ENCODE peak calls at places on chromosomes 11 and 22, in four cellular contexts. One of them, this sample, is unnamed.

GRCh38 chr11:88424881-88425280 is 87.3 kb upstream of the CTSC start:
- DNase-seq in SK-N-SH: no peak
- DNase-seq in H1: no peak
- DNase-seq in K562: no peak
- DNase-seq in this sample: no peak

GRCh38 chr11:83070878-83071640 is 638 bp downstream of the RAB30 start:
- DNase-seq in SK-N-SH: peak
- DNase-seq in H1: no peak
- DNase-seq in K562: no peak
- DNase-seq in this sample: peak

GRCh38 chr11:110897035-110897434 is 184.8 kb upstream of the ARHGAP20 start:
- DNase-seq in SK-N-SH: peak
- DNase-seq in H1: no peak
- DNase-seq in K562: no peak
- DNase-seq in this sample: no peak

GRCh38 chr11:58923300-58923788 is 15.9 kb upstream of the GLYATL1 start:
- DNase-seq in SK-N-SH: peak
- DNase-seq in H1: peak
- DNase-seq in K562: peak
- DNase-seq in this sample: peak

GRCh38 chr11:3736816-3737215 is 60.5 kb downstream of the NUP98 start:
- DNase-seq in SK-N-SH: no peak
- DNase-seq in H1: no peak
- DNase-seq in K562: no peak
- DNase-seq in this sample: no peak

GRCh38 chr11:20627026-20627425 is 27.6 kb downstream of the SLC6A5 start:
- DNase-seq in SK-N-SH: no peak
- DNase-seq in H1: no peak
- DNase-seq in K562: no peak
- DNase-seq in this sample: no peak

GRCh38 chr11:17498475-17498874 is 21.8 kb upstream of the ABCC8 start:
- DNase-seq in SK-N-SH: no peak
- DNase-seq in H1: peak
- DNase-seq in K562: peak
- DNase-seq in this sample: peak

GRCh38 chr22:29734853-29735252 is 15.1 kb downstream of the CABP7 start:
- DNase-seq in SK-N-SH: no peak
- DNase-seq in H1: peak
- DNase-seq in K562: no peak
- DNase-seq in this sample: peak

GRCh38 chr11:126484266-126484665 is 128.8 kb downstream of the ST3GAL4 start:
- DNase-seq in SK-N-SH: no peak
- DNase-seq in H1: no peak
- DNase-seq in K562: no peak
- DNase-seq in this sample: no peak

GRCh38 chr11:63608353-63609345 is 5.6 kb downstream of the PLAAT3 start:
- DNase-seq in SK-N-SH: no peak
- DNase-seq in H1: no peak
- DNase-seq in K562: no peak
- DNase-seq in this sample: no peak

GRCh38 chr22:45098056-45098455 is 65.7 kb upstream of the NUP50 start:
- DNase-seq in SK-N-SH: no peak
- DNase-seq in H1: no peak
- DNase-seq in K562: no peak
- DNase-seq in this sample: no peak

GRCh38 chr11:69644962-69645675 is 4.2 kb downstream of the CCND1 start:
- DNase-seq in SK-N-SH: peak
- DNase-seq in H1: no peak
- DNase-seq in K562: no peak
- DNase-seq in this sample: no peak

GRCh38 chr11:64767344-64768299 is 7.8 kb upstream of the PYGM start:
- DNase-seq in SK-N-SH: peak
- DNase-seq in H1: peak
- DNase-seq in K562: peak
- DNase-seq in this sample: peak
- TF ChIP-seq TEAD4 in SK-N-SH: no peak
- TF ChIP-seq TEAD4 in H1: peak
- TF ChIP-seq TEAD4 in K562: no peak
- TF ChIP-seq TEAD4 in this sample: no peak

DNA sequence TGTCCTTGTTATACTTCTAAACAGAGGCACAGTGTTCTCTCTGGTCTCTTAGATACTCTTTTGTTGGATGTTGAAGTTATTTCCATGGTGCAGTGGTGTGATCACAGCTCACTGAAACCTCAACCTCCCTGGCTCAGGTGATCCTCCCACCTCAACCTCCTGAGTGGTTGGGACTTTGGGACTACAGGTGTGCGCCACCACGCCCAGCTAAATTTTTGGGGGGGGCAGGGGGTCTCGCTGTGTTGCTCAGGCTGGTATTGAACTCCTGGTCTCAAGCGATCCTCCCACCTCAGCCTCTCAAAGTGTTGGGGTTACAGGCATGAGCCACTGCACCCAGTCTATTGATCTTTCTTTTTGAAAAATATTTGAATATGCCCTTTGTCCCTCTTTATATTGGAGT is 14.9 kb downstream of the ZNF74 start:
- DNase-seq in SK-N-SH: no peak
- DNase-seq in H1: no peak
- DNase-seq in K562: no peak
- DNase-seq in this sample: no peak
- TF ChIP-seq TEAD4 in SK-N-SH: no peak
- TF ChIP-seq TEAD4 in H1: no peak
- TF ChIP-seq TEAD4 in K562: no peak
- TF ChIP-seq TEAD4 in this sample: no peak

DNA sequence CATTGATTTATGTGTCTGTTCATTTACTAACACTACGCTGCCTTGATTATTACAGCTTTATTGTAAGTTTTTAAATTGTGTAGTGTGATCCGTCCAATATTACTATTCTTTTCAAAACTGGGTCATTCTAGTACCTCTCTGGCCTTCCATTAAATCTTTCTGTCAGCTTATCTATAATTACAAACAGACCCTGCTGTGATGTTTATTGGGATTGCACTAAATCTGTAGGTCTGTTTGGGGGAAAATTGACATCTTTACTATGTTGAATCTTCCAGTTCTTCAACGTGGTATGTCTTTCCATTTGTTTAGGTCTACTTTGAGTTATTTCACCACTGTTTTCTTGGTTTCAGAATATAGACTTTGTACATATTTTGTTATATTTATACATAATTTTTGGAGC is 15.6 kb downstream of the CABIN1 start:
- DNase-seq in SK-N-SH: peak
- DNase-seq in H1: no peak
- DNase-seq in K562: no peak
- DNase-seq in this sample: no peak
- TF ChIP-seq TEAD4 in SK-N-SH: no peak
- TF ChIP-seq TEAD4 in H1: no peak
- TF ChIP-seq TEAD4 in K562: no peak
- TF ChIP-seq TEAD4 in this sample: no peak

GRCh38 chr11:86809561-86809960 is 9.2 kb downstream of the PRSS23 start:
- DNase-seq in SK-N-SH: no peak
- DNase-seq in H1: no peak
- DNase-seq in K562: no peak
- DNase-seq in this sample: no peak
- TF ChIP-seq TEAD4 in SK-N-SH: no peak
- TF ChIP-seq TEAD4 in H1: no peak
- TF ChIP-seq TEAD4 in K562: no peak
- TF ChIP-seq TEAD4 in this sample: no peak

GRCh38 chr22:39144101-39144815 is 8.2 kb downstream of the CBX7 start:
- DNase-seq in SK-N-SH: no peak
- DNase-seq in H1: no peak
- DNase-seq in K562: no peak
- DNase-seq in this sample: no peak
- TF ChIP-seq TEAD4 in SK-N-SH: no peak
- TF ChIP-seq TEAD4 in H1: no peak
- TF ChIP-seq TEAD4 in K562: no peak
- TF ChIP-seq TEAD4 in this sample: no peak

DNA sequence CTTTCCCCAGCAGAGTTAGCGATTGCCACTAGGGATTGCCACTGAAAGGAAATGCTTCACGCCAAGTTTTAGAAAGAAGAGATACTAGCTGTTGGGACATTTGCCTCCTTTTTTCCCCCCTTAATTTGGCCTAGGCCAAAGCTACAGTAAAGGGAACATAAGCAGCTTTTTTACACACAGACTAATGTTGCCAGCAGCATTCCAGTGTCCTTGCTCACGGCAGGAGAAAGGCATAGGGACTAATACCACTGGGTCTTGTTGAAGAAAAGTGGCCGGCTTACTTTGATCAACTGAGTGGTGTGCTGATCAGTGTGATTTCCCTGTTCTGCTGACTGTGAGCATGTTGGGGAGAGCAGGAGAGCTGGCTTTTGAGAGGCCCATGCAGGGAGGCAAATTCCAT is 71.2 kb downstream of the PHF21A start:
- DNase-seq in SK-N-SH: no peak
- DNase-seq in H1: no peak
- DNase-seq in K562: no peak
- DNase-seq in this sample: no peak
- TF ChIP-seq TEAD4 in SK-N-SH: no peak
- TF ChIP-seq TEAD4 in H1: peak
- TF ChIP-seq TEAD4 in K562: no peak
- TF ChIP-seq TEAD4 in this sample: no peak

DNA sequence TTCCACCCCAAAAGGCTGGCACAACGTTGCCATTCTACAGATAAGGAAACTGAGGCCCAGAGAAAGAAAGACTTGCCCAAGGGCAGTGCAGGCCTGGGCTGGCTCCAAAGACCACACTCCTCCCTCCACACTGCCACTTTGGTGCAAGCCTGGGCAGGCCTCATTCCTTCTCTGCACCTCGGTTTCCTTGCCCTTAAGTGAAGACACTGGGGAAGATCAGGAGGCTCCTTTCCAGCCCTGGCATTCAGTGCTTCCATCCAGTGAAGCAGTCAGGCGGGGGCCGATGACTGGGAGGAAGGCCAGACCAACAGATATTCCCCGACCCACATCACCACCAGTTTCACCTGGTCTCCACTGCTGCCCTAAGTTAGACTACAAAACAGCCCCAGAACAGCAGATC is 18.3 kb upstream of the TCF20 start:
- DNase-seq in SK-N-SH: no peak
- DNase-seq in H1: no peak
- DNase-seq in K562: no peak
- DNase-seq in this sample: no peak
- TF ChIP-seq TEAD4 in SK-N-SH: no peak
- TF ChIP-seq TEAD4 in H1: no peak
- TF ChIP-seq TEAD4 in K562: no peak
- TF ChIP-seq TEAD4 in this sample: no peak

GRCh38 chr22:42342426-42343135 is 72.1 kb upstream of the TCF20 start:
- DNase-seq in SK-N-SH: no peak
- DNase-seq in H1: no peak
- DNase-seq in K562: no peak
- DNase-seq in this sample: no peak

GRCh38 chr22:42341779-42342178 is 71.3 kb upstream of the TCF20 start:
- DNase-seq in SK-N-SH: no peak
- DNase-seq in H1: no peak
- DNase-seq in K562: no peak
- DNase-seq in this sample: no peak

GRCh38 chr22:42343136-42343484 is 72.7 kb upstream of the TCF20 start:
- DNase-seq in SK-N-SH: no peak
- DNase-seq in H1: no peak
- DNase-seq in K562: no peak
- DNase-seq in this sample: no peak

GRCh38 chr22:42340150-42340549 is 69.7 kb upstream of the TCF20 start:
- DNase-seq in SK-N-SH: no peak
- DNase-seq in H1: no peak
- DNase-seq in K562: no peak
- DNase-seq in this sample: no peak

DNA sequence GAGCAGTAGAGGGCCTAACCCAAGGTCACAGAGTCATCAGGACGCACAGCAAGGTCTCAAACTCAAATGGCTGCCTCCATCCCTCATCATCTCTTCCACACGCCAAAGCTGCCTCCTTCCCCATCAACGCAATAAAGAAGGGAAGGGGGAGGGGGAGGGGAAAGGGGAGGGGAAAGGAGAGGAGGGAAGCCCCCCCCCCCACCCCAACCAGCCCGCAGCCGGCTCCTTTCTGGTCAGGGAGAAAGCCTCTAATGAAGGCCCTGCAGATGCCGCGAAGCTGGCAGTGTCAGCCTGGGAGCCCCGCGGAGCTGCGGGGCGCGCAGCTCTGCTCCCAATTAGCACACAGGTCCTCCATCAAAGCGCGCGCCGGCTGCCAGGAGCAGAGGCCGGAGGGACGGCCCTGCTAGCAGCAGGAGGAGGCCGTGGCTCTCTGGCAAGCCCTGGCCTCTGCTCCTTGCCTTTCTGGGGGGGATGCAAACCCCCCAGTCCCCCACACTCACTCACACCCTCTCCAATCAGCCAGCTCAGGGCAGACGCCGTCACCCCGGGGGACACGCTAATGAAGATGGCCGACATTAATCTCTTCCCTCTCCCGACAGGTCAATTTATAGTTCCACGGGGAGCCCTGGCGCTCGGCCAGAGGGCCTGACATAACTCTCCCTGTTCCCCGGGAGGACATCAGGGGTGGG is 70.4 kb upstream of the TCF20 start:
- DNase-seq in SK-N-SH: peak
- DNase-seq in H1: peak
- DNase-seq in K562: peak
- DNase-seq in this sample: peak
- TF ChIP-seq TEAD4 in SK-N-SH: no peak
- TF ChIP-seq TEAD4 in H1: no peak
- TF ChIP-seq TEAD4 in K562: no peak
- TF ChIP-seq TEAD4 in this sample: no peak

This sample was measured in WTC11.